ENCODE peak calls at places on chromosomes 11 and 22, in ten cellular contexts. One of them, this sample, is unnamed.
A peak's percentile ranks its signal among the peaks of the same experiment; 100 is the strongest.

GRCh38 chr11:111537336-111537860 is 3.1 kb upstream of the LAYN start:
- DNase-seq in IMR-90: no peak
- DNase-seq in fibroblast of lung: no peak
- DNase-seq in mammary epithelial cell: no peak
- DNase-seq in HCT116: no peak
- DNase-seq in neuronal stem cell: no peak
- DNase-seq in neural progenitor cell: no peak
- DNase-seq in GM23248: no peak
- DNase-seq in colonic mucosa: no peak
- DNase-seq in mesenchymal stem cell: no peak
- DNase-seq in this sample: no peak

GRCh38 chr11:77789061-77789730 is 31.3 kb downstream of the RSF1 start:
- DNase-seq in IMR-90: no peak
- DNase-seq in fibroblast of lung: no peak
- DNase-seq in mammary epithelial cell: no peak
- DNase-seq in HCT116: no peak
- DNase-seq in neuronal stem cell: no peak
- DNase-seq in neural progenitor cell: peak; percentile 8
- DNase-seq in GM23248: no peak
- DNase-seq in colonic mucosa: no peak
- DNase-seq in mesenchymal stem cell: no peak
- DNase-seq in this sample: no peak

GRCh38 chr11:45537617-45538016 is 127.8 kb downstream of the CHST1 start:
- DNase-seq in IMR-90: peak; percentile 2
- DNase-seq in fibroblast of lung: no peak
- DNase-seq in mammary epithelial cell: no peak
- DNase-seq in HCT116: no peak
- DNase-seq in neuronal stem cell: no peak
- DNase-seq in neural progenitor cell: no peak
- DNase-seq in GM23248: peak; percentile 49
- DNase-seq in colonic mucosa: no peak
- DNase-seq in mesenchymal stem cell: no peak
- DNase-seq in this sample: no peak

GRCh38 chr11:84524422-84525051 is 1102.6 kb downstream of the DLG2 start:
- DNase-seq in IMR-90: peak; percentile 25
- DNase-seq in fibroblast of lung: peak; percentile 44
- DNase-seq in mammary epithelial cell: no peak
- DNase-seq in HCT116: no peak
- DNase-seq in neuronal stem cell: no peak
- DNase-seq in neural progenitor cell: peak; percentile 44
- DNase-seq in GM23248: peak; percentile 67
- DNase-seq in colonic mucosa: no peak
- DNase-seq in mesenchymal stem cell: peak; percentile 28
- DNase-seq in this sample: peak; percentile 57

GRCh38 chr22:24830205-24830979 is 24.4 kb downstream of the SGSM1 start:
- DNase-seq in IMR-90: no peak
- DNase-seq in fibroblast of lung: no peak
- DNase-seq in mammary epithelial cell: no peak
- DNase-seq in HCT116: no peak
- DNase-seq in neuronal stem cell: no peak
- DNase-seq in neural progenitor cell: peak; percentile 28
- DNase-seq in GM23248: no peak
- DNase-seq in colonic mucosa: no peak
- DNase-seq in mesenchymal stem cell: no peak
- DNase-seq in this sample: no peak

GRCh38 chr11:134764367-134764766 is 352.3 kb upstream of the B3GAT1 start:
- DNase-seq in IMR-90: no peak
- DNase-seq in fibroblast of lung: no peak
- DNase-seq in mammary epithelial cell: no peak
- DNase-seq in HCT116: no peak
- DNase-seq in neuronal stem cell: no peak
- DNase-seq in neural progenitor cell: no peak
- DNase-seq in GM23248: no peak
- DNase-seq in colonic mucosa: no peak
- DNase-seq in mesenchymal stem cell: no peak
- DNase-seq in this sample: no peak

GRCh38 chr22:49660321-49660720 is 167.4 kb downstream of the BRD1 start:
- DNase-seq in IMR-90: no peak
- DNase-seq in fibroblast of lung: no peak
- DNase-seq in mammary epithelial cell: no peak
- DNase-seq in HCT116: no peak
- DNase-seq in neuronal stem cell: no peak
- DNase-seq in neural progenitor cell: no peak
- DNase-seq in GM23248: no peak
- DNase-seq in colonic mucosa: no peak
- DNase-seq in mesenchymal stem cell: no peak
- DNase-seq in this sample: no peak

GRCh38 chr11:61187505-61188130 is 15.7 kb upstream of the PGA3 start:
- DNase-seq in IMR-90: peak; percentile 77
- DNase-seq in fibroblast of lung: peak; percentile 81
- DNase-seq in mammary epithelial cell: peak; percentile 40
- DNase-seq in HCT116: peak; percentile 74
- DNase-seq in neuronal stem cell: peak; percentile 84
- DNase-seq in neural progenitor cell: peak; percentile 90
- DNase-seq in GM23248: peak; percentile 80
- DNase-seq in colonic mucosa: peak; percentile 81
- DNase-seq in mesenchymal stem cell: peak; percentile 81
- DNase-seq in this sample: peak; percentile 91

GRCh38 chr11:119218141-119218878 is 12.2 kb downstream of the CBL start:
- DNase-seq in IMR-90: peak; percentile 99
- DNase-seq in fibroblast of lung: peak; percentile 86
- DNase-seq in mammary epithelial cell: peak; percentile 96
- DNase-seq in HCT116: peak; percentile 92
- DNase-seq in neuronal stem cell: no peak
- DNase-seq in neural progenitor cell: no peak
- DNase-seq in GM23248: peak; percentile 99
- DNase-seq in colonic mucosa: no peak
- DNase-seq in mesenchymal stem cell: peak; percentile 88
- DNase-seq in this sample: peak; percentile 99

GRCh38 chr11:47538741-47539575 is 14.0 kb downstream of the CELF1 start:
- DNase-seq in IMR-90: no peak
- DNase-seq in fibroblast of lung: peak; percentile 25
- DNase-seq in mammary epithelial cell: no peak
- DNase-seq in HCT116: no peak
- DNase-seq in neuronal stem cell: no peak
- DNase-seq in neural progenitor cell: peak; percentile 31
- DNase-seq in GM23248: no peak
- DNase-seq in colonic mucosa: no peak
- DNase-seq in mesenchymal stem cell: no peak
- DNase-seq in this sample: no peak

GRCh38 chr11:45692808-45693453 is 27.5 kb upstream of the CHST1 start:
- DNase-seq in IMR-90: no peak
- DNase-seq in fibroblast of lung: no peak
- DNase-seq in mammary epithelial cell: no peak
- DNase-seq in HCT116: no peak
- DNase-seq in neuronal stem cell: no peak
- DNase-seq in neural progenitor cell: no peak
- DNase-seq in GM23248: no peak
- DNase-seq in colonic mucosa: no peak
- DNase-seq in mesenchymal stem cell: no peak
- DNase-seq in this sample: no peak

GRCh38 chr22:23137468-23137867 is 4.3 kb downstream of the RSPH14 start:
- DNase-seq in IMR-90: no peak
- DNase-seq in fibroblast of lung: no peak
- DNase-seq in mammary epithelial cell: no peak
- DNase-seq in HCT116: no peak
- DNase-seq in neuronal stem cell: no peak
- DNase-seq in neural progenitor cell: no peak
- DNase-seq in GM23248: no peak
- DNase-seq in colonic mucosa: no peak
- DNase-seq in mesenchymal stem cell: no peak
- DNase-seq in this sample: no peak
- H3K9ac ChIP-seq in IMR-90: no peak overlapping the region
- H3K9ac ChIP-seq in fibroblast of lung: no peak overlapping the region
- H3K9ac ChIP-seq in mammary epithelial cell: no peak overlapping the region
- H3K9ac ChIP-seq in HCT116: no peak overlapping the region
- H3K9ac ChIP-seq in neuronal stem cell: no peak overlapping the region
- H3K9ac ChIP-seq in neural progenitor cell: no peak overlapping the region
- H3K9ac ChIP-seq in GM23248: no peak overlapping the region
- H3K9ac ChIP-seq in colonic mucosa: no peak overlapping the region
- H3K9ac ChIP-seq in mesenchymal stem cell: no peak overlapping the region
- H3K9ac ChIP-seq in this sample: no peak overlapping the region

DNA sequence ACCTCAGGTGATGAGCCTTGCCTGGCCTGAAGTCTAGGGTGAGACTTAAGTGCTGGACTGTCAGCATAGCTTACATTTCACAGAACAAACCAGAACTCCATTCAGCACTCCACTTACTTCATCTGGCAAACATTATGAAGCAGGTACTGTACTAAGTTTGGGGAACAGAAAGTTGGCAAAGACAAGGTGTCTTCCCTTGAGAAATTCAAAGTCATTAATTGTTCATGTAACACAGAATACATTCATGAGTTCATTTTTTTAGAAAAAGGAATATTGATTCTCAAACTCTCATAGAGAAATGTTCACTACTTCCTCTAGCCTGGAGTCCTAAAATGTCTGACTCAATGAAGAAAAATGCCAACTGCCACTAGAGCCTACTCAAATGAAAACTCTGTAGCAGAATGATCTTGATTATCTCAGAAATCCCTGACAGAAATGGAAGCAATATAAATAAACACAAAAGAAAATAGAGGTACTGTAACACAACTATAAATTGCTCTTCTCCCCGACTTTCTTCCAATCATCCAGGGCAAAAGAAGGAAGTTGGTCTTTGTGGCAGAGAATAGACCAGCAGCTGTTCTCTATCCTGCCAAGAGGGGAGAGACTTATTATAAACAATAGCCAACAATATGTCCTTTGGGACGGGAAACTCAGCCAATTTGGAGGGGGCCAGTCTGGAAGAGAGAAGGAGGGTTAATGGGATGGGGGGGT is 129.2 kb upstream of the MTMR2 start:
- DNase-seq in IMR-90: peak; percentile 62
- DNase-seq in fibroblast of lung: peak; percentile 71
- DNase-seq in mammary epithelial cell: no peak
- DNase-seq in HCT116: no peak
- DNase-seq in neuronal stem cell: no peak
- DNase-seq in neural progenitor cell: no peak
- DNase-seq in GM23248: peak; percentile 72
- DNase-seq in colonic mucosa: no peak
- DNase-seq in mesenchymal stem cell: peak; percentile 79
- DNase-seq in this sample: peak; percentile 71
- H3K4me1 ChIP-seq in IMR-90: peaks cover 33% of the 10 kb centered on the region
- H3K4me1 ChIP-seq in fibroblast of lung: peaks cover 21% of the 10 kb centered on the region
- H3K4me1 ChIP-seq in mammary epithelial cell: peaks cover 33% of the 10 kb centered on the region
- H3K4me1 ChIP-seq in HCT116: peaks cover 14% of the 10 kb centered on the region
- H3K4me1 ChIP-seq in neuronal stem cell: peaks cover 7% of the 10 kb centered on the region
- H3K4me1 ChIP-seq in neural progenitor cell: peaks cover 29% of the 10 kb centered on the region
- H3K4me1 ChIP-seq in GM23248: peaks cover 82% of the 10 kb centered on the region
- H3K4me1 ChIP-seq in colonic mucosa: no peaks in the 10 kb centered on the region
- H3K4me1 ChIP-seq in mesenchymal stem cell: peaks cover 5% of the 10 kb centered on the region
- H3K4me1 ChIP-seq in this sample: peaks cover 45% of the 10 kb centered on the region

GRCh38 chr22:42611076-42611475 is 3.6 kb downstream of the POLDIP3 start:
- DNase-seq in IMR-90: peak; percentile 52
- DNase-seq in fibroblast of lung: peak; percentile 16
- DNase-seq in mammary epithelial cell: no peak
- DNase-seq in HCT116: no peak
- DNase-seq in neuronal stem cell: no peak
- DNase-seq in neural progenitor cell: no peak
- DNase-seq in GM23248: peak; percentile 70
- DNase-seq in colonic mucosa: no peak
- DNase-seq in mesenchymal stem cell: no peak
- DNase-seq in this sample: no peak

GRCh38 chr22:42612336-42612735 is 2.3 kb downstream of the POLDIP3 start:
- DNase-seq in IMR-90: no peak
- DNase-seq in fibroblast of lung: no peak
- DNase-seq in mammary epithelial cell: no peak
- DNase-seq in HCT116: no peak
- DNase-seq in neuronal stem cell: no peak
- DNase-seq in neural progenitor cell: no peak
- DNase-seq in GM23248: no peak
- DNase-seq in colonic mucosa: no peak
- DNase-seq in mesenchymal stem cell: no peak
- DNase-seq in this sample: no peak

GRCh38 chr22:42610211-42610610 is 4.5 kb downstream of the POLDIP3 start:
- DNase-seq in IMR-90: no peak
- DNase-seq in fibroblast of lung: peak; percentile 18
- DNase-seq in mammary epithelial cell: no peak
- DNase-seq in HCT116: no peak
- DNase-seq in neuronal stem cell: no peak
- DNase-seq in neural progenitor cell: no peak
- DNase-seq in GM23248: no peak
- DNase-seq in colonic mucosa: no peak
- DNase-seq in mesenchymal stem cell: no peak
- DNase-seq in this sample: no peak

GRCh38 chr22:42604403-42604802 is 10.3 kb downstream of the POLDIP3 start:
- DNase-seq in IMR-90: peak; percentile 28
- DNase-seq in fibroblast of lung: no peak
- DNase-seq in mammary epithelial cell: no peak
- DNase-seq in HCT116: no peak
- DNase-seq in neuronal stem cell: no peak
- DNase-seq in neural progenitor cell: no peak
- DNase-seq in GM23248: peak; percentile 49
- DNase-seq in colonic mucosa: no peak
- DNase-seq in mesenchymal stem cell: no peak
- DNase-seq in this sample: no peak

DNA sequence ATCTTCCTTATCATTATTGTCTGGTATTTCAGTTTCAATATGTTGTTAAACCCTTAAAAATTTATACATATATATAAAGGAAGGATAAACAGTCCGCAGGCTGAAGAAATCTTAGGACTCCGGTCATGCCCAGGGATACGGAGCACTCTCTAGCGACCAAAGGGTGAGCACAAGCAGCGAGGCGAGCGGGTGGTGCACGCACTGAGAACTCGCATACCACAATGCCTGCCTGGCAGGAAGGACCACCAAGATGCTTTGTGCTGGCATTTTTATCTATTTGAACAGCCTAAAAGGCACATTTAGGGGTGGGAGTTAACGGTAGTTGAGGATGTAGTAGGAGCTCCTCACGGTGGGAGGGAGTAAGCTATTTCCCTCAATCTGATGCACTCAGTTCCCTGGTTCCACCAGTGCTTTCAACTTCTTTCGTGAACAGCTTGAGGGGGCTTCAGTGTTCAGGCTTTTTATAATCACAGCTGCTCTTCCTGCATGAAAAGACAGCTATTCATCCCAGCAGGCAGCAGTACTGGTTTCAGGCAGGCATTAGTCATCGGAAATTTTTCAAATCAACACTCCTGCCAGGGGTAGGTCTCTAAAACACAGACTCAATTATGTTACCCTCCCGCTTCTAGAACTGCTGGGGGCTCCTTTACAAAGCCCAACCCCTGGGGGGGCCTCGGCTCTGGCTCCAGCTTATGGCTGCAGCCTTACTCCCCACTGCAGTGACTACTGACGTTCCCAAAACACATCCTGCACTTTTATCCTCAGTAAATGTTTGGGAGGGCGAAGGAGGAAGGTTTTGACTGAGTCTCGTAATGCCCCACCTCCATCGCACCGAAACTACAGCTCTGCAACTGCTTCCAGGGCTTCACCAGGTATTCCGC is 6.0 kb downstream of the POLDIP3 start:
- DNase-seq in IMR-90: peak; percentile 76
- DNase-seq in fibroblast of lung: peak; percentile 64
- DNase-seq in mammary epithelial cell: peak; percentile 89
- DNase-seq in HCT116: no peak
- DNase-seq in neuronal stem cell: peak; percentile 33
- DNase-seq in neural progenitor cell: peak; percentile 31
- DNase-seq in GM23248: peak; percentile 74
- DNase-seq in colonic mucosa: no peak
- DNase-seq in mesenchymal stem cell: peak; percentile 75
- DNase-seq in this sample: peak; percentile 14
- H3K9ac ChIP-seq in IMR-90: peak overlapping the region; percentile 29
- H3K9ac ChIP-seq in fibroblast of lung: no peak overlapping the region
- H3K9ac ChIP-seq in mammary epithelial cell: peak overlapping the region; percentile 93
- H3K9ac ChIP-seq in HCT116: peak overlapping the region; percentile 26
- H3K9ac ChIP-seq in neuronal stem cell: peak overlapping the region; percentile 85
- H3K9ac ChIP-seq in neural progenitor cell: no peak overlapping the region
- H3K9ac ChIP-seq in GM23248: peak overlapping the region; percentile 35
- H3K9ac ChIP-seq in colonic mucosa: no peak overlapping the region
- H3K9ac ChIP-seq in mesenchymal stem cell: peak overlapping the region; percentile 74
- H3K9ac ChIP-seq in this sample: no peak overlapping the region

GRCh38 chr22:39288135-39288898 is 31.1 kb downstream of the RPL3 start:
- DNase-seq in IMR-90: no peak
- DNase-seq in fibroblast of lung: no peak
- DNase-seq in mammary epithelial cell: no peak
- DNase-seq in HCT116: no peak
- DNase-seq in neuronal stem cell: no peak
- DNase-seq in neural progenitor cell: no peak
- DNase-seq in GM23248: no peak
- DNase-seq in colonic mucosa: no peak
- DNase-seq in mesenchymal stem cell: peak; percentile 25
- DNase-seq in this sample: no peak
- H3K4me1 ChIP-seq in IMR-90: peaks cover 25% of the 10 kb centered on the region
- H3K4me1 ChIP-seq in fibroblast of lung: peaks cover 4% of the 10 kb centered on the region
- H3K4me1 ChIP-seq in mammary epithelial cell: peaks cover 49% of the 10 kb centered on the region
- H3K4me1 ChIP-seq in HCT116: peaks cover 53% of the 10 kb centered on the region
- H3K4me1 ChIP-seq in neuronal stem cell: peaks cover 10% of the 10 kb centered on the region
- H3K4me1 ChIP-seq in neural progenitor cell: peaks cover 7% of the 10 kb centered on the region
- H3K4me1 ChIP-seq in GM23248: peaks cover 6% of the 10 kb centered on the region
- H3K4me1 ChIP-seq in colonic mucosa: peaks cover 6% of the 10 kb centered on the region
- H3K4me1 ChIP-seq in mesenchymal stem cell: peaks cover 61% of the 10 kb centered on the region
- H3K4me1 ChIP-seq in this sample: peaks cover 43% of the 10 kb centered on the region

This sample was measured in PC-3.